ENCODE peak calls at places on chromosome 15, in five cellular contexts. S is PC-3, A is PC-9, C is A549, M is OCI-LY7. B is an unnamed sample.
A peak's percentile ranks its signal among the peaks of the same experiment; 100 is the strongest.

GRCh38 chr15:29805043-29805707 is 17.1 kb downstream of the TJP1 start:
- DNase-seq in M (no peak), A (no peak), S (peak; percentile 64), C (no peak), B (peak; percentile 72)

GRCh38 chr15:40567111-40567510 is 2.0 kb upstream of the RPUSD2 start:
- DNase-seq in S (peak; percentile 29), C (no peak), M (peak; percentile 71), A (no peak), B (no peak)

GRCh38 chr15:100688549-100689120 is 86.2 kb downstream of the ASB7 start:
- DNase-seq in A (no peak), M (no peak), S (no peak), C (no peak), B (no peak)

GRCh38 chr15:101024709-101025108 is 105.6 kb downstream of the LRRK1 start:
- DNase-seq in S (no peak), M (no peak), A (no peak), C (no peak), B (no peak)

GRCh38 chr15:40133544-40133943 is 24.9 kb upstream of the BMF start:
- DNase-seq in M (no peak), S (no peak), A (no peak), C (no peak), B (no peak)

GRCh38 chr15:94086360-94086759 is 145.0 kb upstream of the MCTP2 start:
- DNase-seq in C (no peak), M (no peak), S (no peak), A (no peak), B (peak; percentile 37)

GRCh38 chr15:94206463-94207167 is 24.7 kb upstream of the MCTP2 start:
- DNase-seq in M (no peak), A (no peak), C (no peak), S (peak; percentile 30), B (peak; percentile 61)

GRCh38 chr15:66246937-66247336 is 6.6 kb downstream of the MEGF11 start:
- DNase-seq in S (no peak), A (no peak), M (no peak), C (no peak), B (no peak)

GRCh38 chr15:98648654-98649537 is 557 bp downstream of the IGF1R start:
- DNase-seq in C (no peak), A (peak; percentile 38), M (peak; percentile 71), S (peak; percentile 26), B (peak; percentile 26)

GRCh38 chr15:70831094-70831911 is 22.7 kb downstream of the LARP6 start:
- DNase-seq in M (no peak), C (no peak), A (no peak), S (no peak), B (no peak)

GRCh38 chr15:86624261-86625036 is 544.8 kb downstream of the AGBL1 start:
- DNase-seq in S (peak; percentile 94), M (peak; percentile 1), C (peak; percentile 97), A (peak; percentile 75), B (peak; percentile 90)

DNA sequence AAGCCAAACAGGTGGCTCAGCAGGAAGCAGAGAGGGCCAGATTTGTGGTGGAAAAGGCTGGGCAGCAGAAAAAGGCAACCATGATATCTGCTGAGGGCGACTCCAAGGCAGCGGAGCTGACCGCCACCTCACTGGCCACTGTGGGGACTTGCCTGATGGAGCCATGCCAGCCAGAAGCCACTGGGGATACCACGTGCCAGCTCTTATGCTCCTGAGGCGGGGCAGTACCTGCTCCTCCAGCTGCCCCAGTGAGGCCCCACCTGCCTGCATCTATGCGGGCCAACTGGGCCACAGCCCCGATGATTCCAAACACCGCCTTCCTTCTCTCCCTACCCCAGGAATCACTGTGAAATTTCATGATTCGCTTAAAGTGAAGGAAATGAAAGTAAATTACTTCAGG is 22.9 kb upstream of the ARIH1 start:
- DNase-seq in M (no peak), C (no peak), S (no peak), A (peak; percentile 7), B (no peak)
- H3K4me2 ChIP-seq in M (no peak overlapping the region), C (no peak overlapping the region), S (no peak overlapping the region), A (peak overlapping the region; percentile 19), B (no peak overlapping the region)

GRCh38 chr15:90400005-90400758 is 12.1 kb downstream of the IQGAP1 start:
- DNase-seq in C (no peak), A (no peak), S (no peak), M (no peak), B (no peak)

GRCh38 chr15:90401499-90401898 is 13.5 kb downstream of the IQGAP1 start:
- DNase-seq in S (no peak), A (no peak), C (no peak), M (no peak), B (no peak)

GRCh38 chr15:90402806-90403205 is 14.8 kb downstream of the IQGAP1 start:
- DNase-seq in M (no peak), C (no peak), S (peak; percentile 43), A (no peak), B (no peak)

GRCh38 chr15:90402230-90402629 is 14.2 kb downstream of the IQGAP1 start:
- DNase-seq in S (peak; percentile 92), M (no peak), C (no peak), A (peak; percentile 57), B (peak; percentile 86)

GRCh38 chr15:90400759-90401314 is 12.8 kb downstream of the IQGAP1 start:
- DNase-seq in C (peak; percentile 94), S (peak; percentile 94), M (peak; percentile 79), A (peak; percentile 70), B (peak; percentile 98)
- H3K4me1 ChIP-seq in C (peaks cover 63% of the 10 kb centered on the region), S (peaks cover 45% of the 10 kb centered on the region), M (peaks cover 27% of the 10 kb centered on the region), A (peaks cover 65% of the 10 kb centered on the region), B (peaks cover 43% of the 10 kb centered on the region)

GRCh38 chr15:75904241-75904631 is 558 bp downstream of the FBXO22 start:
- DNase-seq in M (peak; percentile 44), A (no peak), C (peak; percentile 33), S (peak; percentile 37), B (peak; percentile 41)

GRCh38 chr15:75900577-75900976 is 3.1 kb upstream of the FBXO22 start:
- DNase-seq in C (no peak), A (no peak), M (no peak), S (no peak), B (no peak)

GRCh38 chr15:75903331-75904240 is at the start of gene FBXO22:
- DNase-seq in A (peak; percentile 92), M (peak; percentile 92), S (peak; percentile 95), C (peak; percentile 88), B (peak; percentile 83)

GRCh38 chr15:75902129-75902557 is 1.5 kb upstream of the FBXO22 start:
- DNase-seq in A (no peak), M (no peak), S (no peak), C (no peak), B (no peak)

GRCh38 chr15:75905231-75905630 is 1.6 kb downstream of the FBXO22 start:
- DNase-seq in A (no peak), C (no peak), M (no peak), S (no peak), B (no peak)
- H3K4me2 ChIP-seq in A (peak overlapping the region; percentile 73), C (peak overlapping the region; percentile 81), M (peak overlapping the region; percentile 35), S (peak overlapping the region; percentile 91), B (peak overlapping the region; percentile 99)

GRCh38 chr15:74380361-74381189 is 13.1 kb upstream of the CYP11A1 start:
- DNase-seq in S (no peak), C (no peak), A (no peak), M (no peak), B (no peak)

GRCh38 chr15:74381190-74381453 is 13.7 kb upstream of the CYP11A1 start:
- DNase-seq in A (no peak), S (no peak), C (no peak), M (no peak), B (no peak)

GRCh38 chr15:74381481-74381880 is 14.0 kb upstream of the CYP11A1 start:
- DNase-seq in A (no peak), M (no peak), S (no peak), C (no peak), B (no peak)

GRCh38 chr15:74383286-74383685 is 15.8 kb upstream of the CYP11A1 start:
- DNase-seq in S (no peak), M (no peak), C (no peak), A (no peak), B (no peak)

GRCh38 chr15:74382004-74382816 is 14.8 kb upstream of the CYP11A1 start:
- DNase-seq in A (peak; percentile 91), C (peak; percentile 87), S (peak; percentile 91), M (peak; percentile 77), B (no peak)
- H3K4me1 ChIP-seq in A (peaks cover 63% of the 10 kb centered on the region), C (peaks cover 9% of the 10 kb centered on the region), S (peaks cover 59% of the 10 kb centered on the region), M (peaks cover 52% of the 10 kb centered on the region), B (peaks cover 46% of the 10 kb centered on the region)

GRCh38 chr15:68379058-68379758 is 52.8 kb downstream of the ITGA11 start:
- DNase-seq in S (no peak), C (no peak), M (peak; percentile 9), A (no peak), B (no peak)
- H3K4me2 ChIP-seq in S (no peak overlapping the region), C (no peak overlapping the region), M (peak overlapping the region; percentile 21), A (no peak overlapping the region), B (no peak overlapping the region)

GRCh38 chr15:65198571-65198970 is 12.7 kb downstream of the CILP start:
- DNase-seq in S (no peak), A (no peak), M (no peak), C (no peak), B (no peak)
- H3K4me1 ChIP-seq in S (no peaks in the 10 kb centered on the region), A (no peaks in the 10 kb centered on the region), M (no peaks in the 10 kb centered on the region), C (no peaks in the 10 kb centered on the region), B (no peaks in the 10 kb centered on the region)

GRCh38 chr15:52726195-52726594 is 47.0 kb upstream of the ATOSA start:
- DNase-seq in M (no peak), C (no peak), S (no peak), A (no peak), B (no peak)
- H3K4me2 ChIP-seq in M (no peak overlapping the region), C (no peak overlapping the region), S (no peak overlapping the region), A (no peak overlapping the region), B (no peak overlapping the region)